ENCODE peak calls at places on chromosomes 2 and 18, in five cellular contexts. U, I, E, R and V are unnamed samples.

GRCh38 chr2:127700527-127701192 is 637 bp upstream of the SFT2D3 start:
- DNase-seq in E (peak), U (peak), I (peak), R (peak), V (peak)

GRCh38 chr2:72694715-72695496 is 130.9 kb downstream of the EXOC6B start:
- DNase-seq in I (no peak), U (no peak), E (peak), R (no peak), V (peak)

GRCh38 chr2:119174216-119174992 is 15.9 kb upstream of the C1QL2 start:
- DNase-seq in R (no peak), U (no peak), E (peak), I (no peak), V (peak)

GRCh38 chr2:25700221-25700660 is 26.9 kb upstream of the DTNB start:
- DNase-seq in E (peak), I (no peak), R (no peak), U (no peak), V (peak)

GRCh38 chr2:150729495-150729955 is 242.1 kb upstream of the RND3 start:
- DNase-seq in U (peak), I (no peak), R (no peak), E (no peak), V (no peak)

GRCh38 chr2:29262681-29263260 is 147.6 kb downstream of the CLIP4 start:
- DNase-seq in I (no peak), U (no peak), R (no peak), E (no peak), V (no peak)

GRCh38 chr2:165369131-165369935 is 100.2 kb upstream of the CSRNP3 start:
- DNase-seq in I (peak), U (no peak), R (peak), E (no peak), V (no peak)

GRCh38 chr18:46711444-46711863 is 45.4 kb downstream of the ST8SIA5 start:
- DNase-seq in I (no peak), R (no peak), E (no peak), U (no peak), V (no peak)

DNA sequence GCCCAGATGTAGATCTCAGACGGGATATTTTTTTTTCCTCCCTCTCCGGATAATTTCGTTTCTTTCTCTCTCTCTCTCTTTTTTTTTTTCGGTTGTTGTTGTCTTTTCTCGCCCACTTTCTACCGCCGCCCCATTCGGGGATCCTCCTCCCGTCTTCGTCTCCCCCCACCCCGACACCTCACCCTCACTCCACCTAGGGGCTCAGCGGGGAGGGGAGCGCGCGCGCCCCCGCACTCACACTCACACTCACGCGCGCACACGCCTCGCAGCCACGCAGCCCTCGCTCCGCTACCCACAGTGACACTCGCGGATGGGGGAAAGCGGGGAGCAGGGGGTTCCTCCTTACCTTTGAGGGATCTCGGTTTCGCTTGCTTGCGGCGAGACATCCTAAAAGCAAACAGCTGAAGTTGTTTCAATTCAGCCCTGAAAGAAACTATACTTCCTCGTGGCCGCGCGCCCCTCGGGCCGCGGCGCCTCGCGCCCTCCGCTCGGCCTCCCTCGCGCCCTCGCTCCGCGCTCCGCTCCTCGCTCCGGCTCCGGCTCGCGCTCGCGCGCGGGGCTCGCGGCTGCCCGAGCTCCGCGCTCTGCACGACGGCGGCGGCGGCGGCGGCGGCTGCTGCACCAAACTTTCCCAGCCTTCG is 1.3 kb downstream of the ZNF521 start:
- DNase-seq in E (no peak), R (no peak), I (no peak), U (no peak), V (peak)
- TF ChIP-seq SUZ12 in E (no peak), R (no peak), I (no peak), U (no peak), V (no peak)

DNA sequence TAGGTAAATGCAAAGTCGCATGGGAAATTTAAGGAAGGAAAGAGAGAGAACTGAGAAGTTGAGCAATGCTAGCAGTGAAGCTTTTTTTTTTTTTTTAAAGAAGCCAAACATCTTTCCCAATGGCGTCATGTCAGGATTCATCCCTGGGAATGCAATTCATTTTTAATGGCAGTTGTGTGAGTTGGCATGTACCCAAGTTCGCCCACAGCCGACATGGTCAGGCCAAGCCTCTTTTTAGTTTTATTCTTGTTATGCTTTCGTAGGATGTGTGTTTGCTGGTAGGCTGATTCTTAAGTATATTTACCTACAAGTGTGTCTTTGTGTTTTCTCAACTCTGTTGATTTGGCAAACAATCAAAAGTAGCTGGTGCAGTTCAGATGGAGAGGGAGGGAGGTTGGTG is 127.6 kb upstream of the ITGA6 start:
- DNase-seq in E (no peak), U (no peak), R (no peak), I (no peak), V (no peak)
- TF ChIP-seq SUZ12 in E (no peak), U (no peak), R (no peak), I (no peak), V (no peak)

DNA sequence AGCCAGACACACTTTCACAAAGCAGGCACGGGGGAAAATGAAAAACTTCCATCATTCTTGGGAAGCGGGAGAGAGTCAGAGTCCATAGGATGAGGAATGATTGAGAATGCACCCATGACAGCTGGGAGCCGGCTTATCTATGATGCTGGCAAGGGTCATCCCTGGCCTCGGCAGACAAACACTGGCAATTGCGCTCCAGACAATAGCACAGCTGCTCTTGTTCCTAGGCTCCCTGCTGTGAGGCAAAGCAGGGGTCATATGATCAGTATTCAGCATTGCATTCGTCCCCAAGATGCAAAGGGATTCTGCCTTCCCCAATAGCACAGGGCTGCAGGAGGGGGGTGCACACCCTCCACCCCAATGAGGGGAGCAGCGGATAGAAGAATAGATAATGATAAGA is 33.0 kb downstream of the CYRIA start:
- DNase-seq in R (no peak), I (no peak), U (no peak), E (no peak), V (no peak)
- TF ChIP-seq SUZ12 in R (no peak), I (no peak), U (no peak), E (no peak), V (no peak)

GRCh38 chr2:46364797-46365457 is 67.7 kb downstream of the EPAS1 start:
- DNase-seq in R (peak), I (no peak), E (peak), U (no peak), V (peak)
- TF ChIP-seq SUZ12 in R (no peak), I (no peak), E (no peak), U (no peak), V (no peak)

DNA sequence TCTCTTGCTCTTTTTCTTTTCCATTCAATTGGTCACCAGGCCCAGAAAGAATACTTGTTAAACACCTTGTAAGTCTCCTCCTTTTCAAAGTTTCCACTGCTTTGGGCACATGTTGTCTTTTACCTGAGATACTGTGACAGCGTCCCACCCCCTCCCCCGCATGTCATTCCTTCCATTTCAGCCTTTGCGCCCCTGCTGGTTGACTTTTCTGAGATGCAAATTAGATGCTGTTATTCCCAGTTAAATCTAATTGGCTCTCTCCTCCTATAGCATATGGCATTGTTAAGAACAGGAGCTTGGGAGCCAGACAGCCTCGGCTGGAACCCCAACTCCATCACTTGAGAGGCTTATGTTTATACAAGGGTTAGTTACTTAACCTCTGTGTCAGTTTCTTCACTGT is 80.3 kb upstream of the GAREM1 start:
- DNase-seq in U (no peak), R (no peak), I (peak), E (peak), V (peak)
- TF ChIP-seq SUZ12 in U (no peak), R (no peak), I (no peak), E (no peak), V (no peak)